ENCODE peak calls at places on chromosomes 12 and 14, in nine cellular contexts. O is cardiac fibroblast; U is uterus; B is smooth muscle cell of the brain vasculature; K is Right ventricle myocardium superior; Y is activated T-helper 1 cell treated with anti-CD3 and anti-CD28 coated beads, Interleukin-2, amount 50 U/mL, for 16 hours; M is activated T-cell treated with anti-CD3 and anti-CD28 coated beads for 4 hours; H is AG09309; N is NCI-H2029 treated with DMSO at 0.1 percent for 48 hours. I is an unnamed sample.

GRCh38 chr12:98354520-98354919 is 160.9 kb upstream of the TMPO start:
- DNase-seq in B (no peak), U (no peak), Y (no peak), M (no peak), K (no peak), O (no peak), N (no peak), H (no peak), I (no peak)

GRCh38 chr14:88411039-88411438 is 25.6 kb downstream of the SPATA7 start:
- DNase-seq in N (no peak), O (no peak), U (no peak), M (no peak), K (no peak), B (no peak), Y (no peak), H (no peak), I (no peak)

GRCh38 chr12:96020314-96021003 is 14.9 kb downstream of the LTA4H start:
- DNase-seq in Y (no peak), N (no peak), U (no peak), O (no peak), M (no peak), B (no peak), H (no peak), K (no peak), I (no peak)

GRCh38 chr12:6533653-6534157 is 612 bp upstream of the GAPDH start:
- DNase-seq in H (no peak), N (peak), B (no peak), M (no peak), U (peak), K (peak), Y (peak), O (peak), I (peak)

GRCh38 chr14:101020971-101021370 is 117.4 kb upstream of the RTL1 start:
- DNase-seq in K (no peak), N (no peak), M (no peak), U (peak), Y (no peak), B (no peak), O (no peak), H (no peak), I (no peak)

GRCh38 chr14:99604766-99605298 is 825 bp upstream of the CCDC85C start:
- DNase-seq in B (no peak), U (no peak), H (no peak), K (no peak), N (no peak), Y (peak), O (peak), M (no peak), I (peak)

GRCh38 chr14:71693373-71693772 is 238.9 kb upstream of the RGS6 start:
- DNase-seq in Y (no peak), N (no peak), O (peak), U (no peak), K (no peak), H (peak), M (no peak), B (peak), I (no peak)

GRCh38 chr12:93292731-93293566 is 84.8 kb upstream of the NUDT4 start:
- DNase-seq in H (no peak), U (no peak), M (no peak), B (no peak), N (no peak), K (no peak), O (no peak), Y (no peak), I (no peak)

GRCh38 chr14:92848941-92849340 is 54.8 kb downstream of the GOLGA5 start:
- DNase-seq in B (no peak), Y (no peak), H (no peak), N (peak), M (no peak), K (no peak), U (no peak), O (no peak), I (peak)

GRCh38 chr14:105118646-105119409 is 49.7 kb downstream of the JAG2 start:
- DNase-seq in K (no peak), N (no peak), U (no peak), H (no peak), B (no peak), M (no peak), Y (no peak), O (no peak), I (no peak)

GRCh38 chr14:69880051-69880487 is 853 bp downstream of the SMOC1 start:
- DNase-seq in M (no peak), B (no peak), K (no peak), H (no peak), N (no peak), Y (no peak), O (no peak), U (no peak), I (no peak)

GRCh38 chr12:26239508-26240328 is 44.3 kb downstream of the SSPN start:
- DNase-seq in N (no peak), K (peak), M (no peak), U (peak), H (peak), Y (no peak), O (peak), B (peak), I (no peak)

GRCh38 chr12:5567021-5567744 is 135.3 kb downstream of the NTF3 start:
- DNase-seq in K (peak), O (no peak), M (no peak), U (no peak), Y (no peak), H (no peak), N (no peak), B (no peak), I (no peak)

GRCh38 chr14:68693926-68694325 is 98.9 kb downstream of the ZFP36L1 start:
- DNase-seq in N (no peak), M (no peak), U (no peak), O (no peak), Y (no peak), B (no peak), K (no peak), H (no peak), I (no peak)

GRCh38 chr14:100524233-100524932 is 62.8 kb downstream of the BEGAIN start:
- DNase-seq in U (no peak), K (no peak), O (no peak), M (no peak), H (no peak), N (no peak), B (no peak), Y (no peak), I (no peak)

GRCh38 chr12:5689773-5690172 is 255.3 kb downstream of the ANO2 start:
- DNase-seq in N (no peak), U (no peak), O (no peak), H (no peak), B (no peak), Y (no peak), M (no peak), K (no peak), I (no peak)

GRCh38 chr12:124829008-124829707 is 34.5 kb downstream of the SCARB1 start:
- DNase-seq in Y (no peak), H (peak), O (peak), N (no peak), K (no peak), B (peak), U (no peak), M (no peak), I (no peak)

GRCh38 chr12:110349521-110350151 is 53.9 kb downstream of the ANAPC7 start:
- DNase-seq in N (no peak), K (no peak), Y (no peak), H (no peak), U (no peak), O (peak), M (peak), B (no peak), I (no peak)

GRCh38 chr14:66634876-66635275 is 126.9 kb downstream of the GPHN start:
- DNase-seq in K (no peak), O (peak), M (no peak), U (no peak), B (no peak), N (no peak), Y (no peak), H (no peak), I (peak)

GRCh38 chr12:102955926-102956737 is 1.3 kb upstream of the ASCL1 start:
- DNase-seq in U (no peak), K (no peak), Y (no peak), N (no peak), B (no peak), H (no peak), O (no peak), M (no peak), I (no peak)

GRCh38 chr12:132218915-132219314 is 74.7 kb downstream of the NOC4L start:
- DNase-seq in N (no peak), M (peak), O (no peak), K (no peak), B (no peak), H (no peak), U (no peak), Y (peak), I (peak)

GRCh38 chr12:76688001-76688400 is 75.9 kb upstream of the ZDHHC17 start:
- DNase-seq in M (no peak), U (no peak), H (no peak), Y (no peak), N (no peak), O (peak), B (no peak), K (no peak), I (peak)

GRCh38 chr12:95279835-95280234 is 62.2 kb downstream of the VEZT start:
- DNase-seq in O (no peak), M (no peak), Y (no peak), K (no peak), N (no peak), H (no peak), B (no peak), U (no peak), I (no peak)

GRCh38 chr14:67964391-67964812 is 144.8 kb downstream of the RAD51B start:
- DNase-seq in O (peak), N (no peak), U (no peak), K (no peak), H (no peak), B (no peak), M (no peak), Y (no peak), I (no peak)

GRCh38 chr12:126337556-126337955 is 1272.3 kb downstream of the AACS start:
- DNase-seq in B (no peak), N (no peak), M (no peak), K (no peak), O (peak), U (no peak), Y (no peak), H (peak), I (no peak)

GRCh38 chr12:6961278-6961694 is 9.2 kb downstream of the PHB2 start:
- DNase-seq in O (peak), M (peak), N (no peak), U (peak), Y (peak), K (peak), B (no peak), H (no peak), I (no peak)

GRCh38 chr12:33370318-33370717 is 69.3 kb downstream of the SYT10 start:
- DNase-seq in K (no peak), Y (no peak), O (no peak), N (no peak), M (no peak), B (no peak), U (no peak), H (no peak), I (no peak)

GRCh38 chr12:116860281-116860680 is 21.0 kb downstream of the HRK start:
- DNase-seq in B (no peak), U (no peak), K (no peak), O (no peak), H (no peak), Y (no peak), N (no peak), M (no peak), I (no peak)

GRCh38 chr14:99605299-99605961 is 1.4 kb upstream of the CCDC85C start:
- DNase-seq in O (peak), U (peak), M (peak), N (no peak), Y (peak), B (no peak), H (no peak), K (peak), I (peak)

GRCh38 chr12:6552140-6552551 is 3.7 kb downstream of the IFFO1 start:
- DNase-seq in O (peak), K (peak), M (no peak), B (no peak), H (no peak), N (no peak), U (peak), Y (no peak), I (no peak)

GRCh38 chr14:69574266-69574953 is at the start of gene CCDC177:
- DNase-seq in B (no peak), O (peak), U (no peak), K (peak), N (peak), Y (peak), M (peak), H (no peak), I (peak)

GRCh38 chr12:30695327-30696102 is at the start of gene IPO8:
- DNase-seq in K (peak), Y (peak), H (peak), U (peak), N (peak), B (peak), M (peak), O (peak), I (peak)

GRCh38 chr14:99317231-99318090 is 45.5 kb upstream of the BCL11B start:
- DNase-seq in N (no peak), K (no peak), M (no peak), H (no peak), Y (no peak), B (no peak), U (no peak), O (no peak), I (no peak)

GRCh38 chr12:42705863-42706262 is 116.3 kb upstream of the PRICKLE1 start:
- DNase-seq in O (peak), B (peak), N (no peak), H (peak), U (peak), M (no peak), K (peak), Y (no peak), I (peak)

GRCh38 chr12:10940389-10940788 is 1.3 kb upstream of the TAS2R14 start:
- DNase-seq in B (no peak), K (no peak), N (no peak), U (no peak), Y (no peak), M (no peak), H (peak), O (peak), I (no peak)